ENCODE peak calls at places on chromosomes 7 and 10, in four cellular contexts. J is neural progenitor cell, O is GM23248, D is endothelial cell of umbilical vein. S is an unnamed sample.

GRCh38 chr7:112422842-112423496 is 27.3 kb upstream of the IFRD1 start:
- DNase-seq in J (peak; percentile 65), O (peak; percentile 96), D (peak; percentile 94), S (peak; percentile 97)

GRCh38 chr10:31936933-31937332 is 8.3 kb upstream of the ARHGAP12 start:
- DNase-seq in J (no peak), O (peak; percentile 59), D (no peak), S (peak; percentile 71)

GRCh38 chr7:602341-603141 is 82.9 kb upstream of the PDGFA start:
- DNase-seq in J (no peak), O (peak; percentile 17), D (no peak), S (no peak)

GRCh38 chr10:89524279-89524678 is 11.1 kb downstream of the SLC16A12 start:
- DNase-seq in J (no peak), O (no peak), D (no peak), S (no peak)

GRCh38 chr7:1659696-1660095 is 10.4 kb upstream of the ELFN1 start:
- DNase-seq in J (no peak), O (peak; percentile 98), D (no peak), S (no peak)

GRCh38 chr7:113698556-113699220 is 220.1 kb downstream of the PPP1R3A start:
- DNase-seq in J (peak; percentile 40), O (peak; percentile 59), D (peak; percentile 44), S (no peak)

GRCh38 chr7:102925962-102926825 is 13.4 kb downstream of the LRRC17 start:
- DNase-seq in J (no peak), O (peak; percentile 45), D (peak; percentile 50), S (no peak)

GRCh38 chr10:84890701-84891100 is 562.3 kb downstream of the CCSER2 start:
- DNase-seq in J (no peak), O (no peak), D (no peak), S (no peak)

DNA sequence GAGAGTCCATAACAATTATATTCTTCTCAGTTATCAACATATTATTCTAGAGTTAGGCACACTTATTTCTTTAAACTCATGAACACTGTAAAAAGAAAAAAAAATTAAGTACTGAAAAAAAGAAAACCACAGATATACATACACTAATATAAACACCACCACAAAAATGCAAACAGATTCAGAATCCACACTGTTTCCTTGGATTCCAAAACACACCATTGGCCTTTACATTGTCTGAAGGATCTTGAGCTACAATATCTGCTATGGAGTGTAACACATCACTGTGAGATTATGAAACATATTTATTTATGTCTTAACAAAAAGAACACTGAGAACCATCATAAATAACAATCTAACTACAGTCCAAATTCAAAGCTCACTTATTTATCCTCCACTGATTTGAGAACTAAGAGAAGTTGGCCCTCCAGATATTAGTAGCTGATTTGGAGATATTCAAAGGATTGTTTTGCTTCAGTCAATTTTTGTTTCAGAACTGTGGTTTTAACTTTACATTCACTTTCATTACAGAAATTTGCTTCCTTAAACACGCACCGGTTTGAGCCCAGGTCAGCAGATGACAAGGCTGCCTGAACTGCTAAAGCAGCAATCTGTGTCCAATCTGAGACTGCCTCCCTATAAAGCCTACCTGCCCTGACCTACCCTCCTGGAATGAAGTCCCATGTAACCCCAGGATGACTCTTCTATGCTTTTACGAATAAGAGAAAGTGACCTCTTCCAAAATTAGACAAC is 47.0 kb upstream of the CDK1 start:
- DNase-seq in J (no peak), O (no peak), D (no peak), S (no peak)
- H3K4me3 ChIP-seq in J (no peak overlapping the region), O (no peak overlapping the region), D (no peak overlapping the region), S (peak overlapping the region; percentile 70)

GRCh38 chr10:72085864-72086465 is 2.4 kb downstream of the SPOCK2 start:
- DNase-seq in J (no peak), O (no peak), D (no peak), S (peak; percentile 28)

GRCh38 chr10:72087392-72087968 is 871 bp downstream of the SPOCK2 start:
- DNase-seq in J (peak; percentile 39), O (no peak), D (no peak), S (no peak)

GRCh38 chr10:72085166-72085565 is 3.2 kb downstream of the SPOCK2 start:
- DNase-seq in J (peak; percentile 46), O (no peak), D (no peak), S (no peak)

GRCh38 chr10:72087969-72088878 is at the start of gene SPOCK2:
- DNase-seq in J (peak; percentile 65), O (peak; percentile 39), D (peak; percentile 14), S (no peak)

GRCh38 chr10:72086466-72087391 is 1.6 kb downstream of the SPOCK2 start:
- DNase-seq in J (peak; percentile 75), O (peak; percentile 13), D (no peak), S (peak; percentile 17)
- TF ChIP-seq EZH2 in J (no peak), O (no peak), D (no peak), S (no peak)

GRCh38 chr10:97593423-97593822 is 3.9 kb downstream of the C10orf62 start:
- DNase-seq in J (no peak), O (peak; percentile 32), D (no peak), S (no peak)
- H3K4me3 ChIP-seq in J (no peak overlapping the region), O (no peak overlapping the region), D (no peak overlapping the region), S (no peak overlapping the region)

DNA sequence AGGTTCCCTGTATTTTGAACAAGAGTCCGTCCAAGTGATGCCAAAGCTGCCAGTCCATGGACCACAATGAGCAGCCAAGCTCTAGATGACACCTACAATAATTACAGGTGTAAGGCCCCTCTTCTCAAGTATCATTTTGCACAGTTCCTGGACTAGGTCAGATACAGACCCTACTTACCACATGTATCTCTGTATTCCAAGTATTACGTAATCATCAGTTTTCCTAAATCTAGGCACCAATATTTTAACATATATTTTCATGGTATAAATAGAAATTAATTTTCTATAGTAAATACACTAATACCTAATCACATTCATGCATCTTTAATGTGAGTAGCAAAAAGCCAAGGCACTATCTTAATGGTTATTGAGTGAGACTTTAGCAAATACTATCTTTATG is 157.0 kb upstream of the PRSS1 start:
- DNase-seq in J (no peak), O (no peak), D (no peak), S (no peak)
- TF ChIP-seq EZH2 in J (no peak), O (no peak), D (no peak), S (no peak)

GRCh38 chr7:82443801-82444219 is 233 bp upstream of the CACNA2D1 start:
- DNase-seq in J (peak; percentile 83), O (peak; percentile 92), D (peak; percentile 88), S (no peak)

GRCh38 chr7:82441916-82442478 is 1.6 kb downstream of the CACNA2D1 start:
- DNase-seq in J (peak; percentile 44), O (peak; percentile 43), D (peak; percentile 53), S (no peak)

GRCh38 chr7:82444220-82445049 is 858 bp upstream of the CACNA2D1 start:
- DNase-seq in J (peak; percentile 64), O (no peak), D (no peak), S (peak; percentile 55)

GRCh38 chr7:82443044-82443800 is at the start of gene CACNA2D1:
- DNase-seq in J (peak; percentile 83), O (peak; percentile 72), D (peak; percentile 67), S (no peak)

GRCh38 chr7:82442492-82443043 is 1.0 kb downstream of the CACNA2D1 start:
- DNase-seq in J (peak; percentile 31), O (no peak), D (peak; percentile 57), S (no peak)
- H3K4me3 ChIP-seq in J (peak overlapping the region; percentile 91), O (peak overlapping the region; percentile 93), D (peak overlapping the region; percentile 56), S (peak overlapping the region; percentile 95)

GRCh38 chr7:18086165-18087030 is 58.8 kb upstream of the PRPS1L1 start:
- DNase-seq in J (peak; percentile 80), O (peak; percentile 47), D (peak; percentile 16), S (no peak)
- TF ChIP-seq EZH2 in J (peak; percentile 38), O (no peak), D (no peak), S (no peak)

S was measured in PC-9.